ENCODE peak calls at places on chromosomes 16 and 17, in eight cellular contexts. Y is GM12878; O is NT2/D1; W is brain microvascular endothelial cell; I is CD4-positive, CD25-positive, alpha-beta regulatory T cell; R is adrenal gland; G is PC-3; A is upper lobe of left lung. J is an unnamed sample. For H3K36me3, the result is how much of the 10 kb centered on the place peaks cover.

GRCh38 chr17:14201087-14201486 is 35.6 kb downstream of the CDRT15 start:
- DNase-seq in Y (no peak), O (no peak), W (no peak), I (peak), R (no peak), G (no peak), A (peak), J (no peak)

GRCh38 chr16:77271532-77272426 is 72.6 kb downstream of the SYCE1L start:
- DNase-seq in Y (no peak), O (no peak), W (no peak), I (no peak), R (no peak), G (no peak), A (no peak), J (no peak)

GRCh38 chr16:11258553-11259287 is 2.7 kb upstream of the SOCS1 start:
- DNase-seq in Y (peak), O (no peak), W (no peak), I (peak), R (peak), G (no peak), A (peak), J (no peak)

GRCh38 chr17:1315891-1316403 is 36.5 kb downstream of the TRARG1 start:
- DNase-seq in Y (no peak), O (no peak), W (no peak), I (no peak), R (no peak), G (no peak), A (no peak), J (no peak)

GRCh38 chr16:26598989-26599785 is 467.5 kb upstream of the C16orf82 start:
- DNase-seq in Y (no peak), O (peak), W (no peak), I (no peak), R (no peak), G (no peak), A (no peak), J (no peak)

GRCh38 chr17:20191066-20191465 is 181.9 kb downstream of the SPECC1 start:
- DNase-seq in Y (no peak), O (no peak), W (peak), I (no peak), R (no peak), G (peak), A (no peak), J (no peak)

GRCh38 chr17:44111777-44112176 is 11.7 kb downstream of the HDAC5 start:
- DNase-seq in Y (no peak), O (no peak), W (no peak), I (no peak), R (no peak), G (no peak), A (no peak), J (no peak)

GRCh38 chr17:77132411-77133086 is 8.2 kb upstream of the SEC14L1 start:
- DNase-seq in Y (no peak), O (no peak), W (peak), I (no peak), R (no peak), G (peak), A (no peak), J (no peak)

GRCh38 chr17:36611345-36612072 is 10.1 kb downstream of the MRM1 start:
- DNase-seq in Y (no peak), O (no peak), W (peak), I (no peak), R (no peak), G (no peak), A (no peak), J (no peak)

GRCh38 chr17:21573961-21574610 is 118.2 kb upstream of the KCNJ18 start:
- DNase-seq in Y (no peak), O (no peak), W (peak), I (peak), R (peak), G (no peak), A (no peak), J (no peak)

GRCh38 chr16:85029413-85029794 is 1.8 kb downstream of the KIAA0513 start:
- DNase-seq in Y (peak), O (no peak), W (no peak), I (peak), R (no peak), G (peak), A (no peak), J (no peak)

GRCh38 chr17:4530799-4531730 is 24.1 kb downstream of the MYBBP1A start:
- DNase-seq in Y (no peak), O (no peak), W (no peak), I (no peak), R (no peak), G (no peak), A (no peak), J (no peak)

GRCh38 chr17:15741624-15742023 is 9.5 kb downstream of the TBC1D26 start:
- DNase-seq in Y (no peak), O (no peak), W (no peak), I (no peak), R (no peak), G (no peak), A (no peak), J (no peak)

GRCh38 chr16:324451-325334 is 27.8 kb downstream of the AXIN1 start:
- DNase-seq in Y (no peak), O (no peak), W (no peak), I (peak), R (no peak), G (no peak), A (no peak), J (no peak)

GRCh38 chr17:35241520-35241919 is 1.4 kb upstream of the SLFN5 start:
- DNase-seq in Y (no peak), O (no peak), W (no peak), I (peak), R (no peak), G (no peak), A (no peak), J (no peak)

GRCh38 chr16:85027968-85028637 is 508 bp downstream of the KIAA0513 start:
- DNase-seq in Y (no peak), O (no peak), W (no peak), I (peak), R (no peak), G (no peak), A (no peak), J (no peak)

GRCh38 chr17:39404542-39405378 is 3.3 kb upstream of the FBXL20 start:
- DNase-seq in Y (no peak), O (no peak), W (peak), I (peak), R (no peak), G (peak), A (no peak), J (no peak)

GRCh38 chr17:46046957-46047356 is 47.9 kb downstream of the STH start:
- DNase-seq in Y (no peak), O (no peak), W (no peak), I (no peak), R (no peak), G (no peak), A (no peak), J (no peak)

GRCh38 chr17:74368341-74369152 is 1.2 kb downstream of the GPR142 start:
- DNase-seq in Y (no peak), O (no peak), W (peak), I (peak), R (peak), G (peak), A (peak), J (no peak)

GRCh38 chr17:58991718-58992331 is 114.9 kb downstream of the TRIM37 start:
- DNase-seq in Y (peak), O (no peak), W (peak), I (no peak), R (no peak), G (peak), A (peak), J (no peak)

GRCh38 chr16:12470311-12471229 is 333.1 kb downstream of the CPPED1 start:
- DNase-seq in Y (no peak), O (no peak), W (peak), I (no peak), R (no peak), G (no peak), A (no peak), J (no peak)

GRCh38 chr16:52535076-52535475 is 11.9 kb downstream of the TOX3 start:
- DNase-seq in Y (no peak), O (no peak), W (no peak), I (no peak), R (no peak), G (no peak), A (peak), J (no peak)

GRCh38 chr16:20610192-20610891 is 34.2 kb upstream of the ACSM2B start:
- DNase-seq in Y (no peak), O (no peak), W (no peak), I (no peak), R (no peak), G (no peak), A (peak), J (no peak)

GRCh38 chr16:30720694-30721093 is 21.7 kb downstream of the SRCAP start:
- DNase-seq in Y (no peak), O (no peak), W (no peak), I (no peak), R (no peak), G (no peak), A (no peak), J (no peak)

GRCh38 chr17:76384222-76384986 is at the start of gene SPHK1:
- DNase-seq in Y (no peak), O (no peak), W (peak), I (peak), R (peak), G (peak), A (peak), J (no peak)

GRCh38 chr16:86150646-86151371 is 251.8 kb downstream of the IRF8 start:
- DNase-seq in Y (no peak), O (no peak), W (no peak), I (no peak), R (no peak), G (no peak), A (no peak), J (no peak)

GRCh38 chr16:54197758-54198157 is 88.8 kb downstream of the IRX3 start:
- DNase-seq in Y (no peak), O (no peak), W (no peak), I (no peak), R (no peak), G (no peak), A (no peak), J (no peak)

GRCh38 chr16:12339686-12340085 is 363.2 kb downstream of the SNX29 start:
- DNase-seq in Y (no peak), O (no peak), W (peak), I (no peak), R (no peak), G (no peak), A (no peak), J (no peak)

GRCh38 chr17:78645421-78646295 is 68.5 kb upstream of the DNAH17 start:
- DNase-seq in Y (peak), O (no peak), W (peak), I (peak), R (peak), G (peak), A (peak), J (no peak)

GRCh38 chr17:44001461-44001920 is 2.9 kb upstream of the NAGS start:
- DNase-seq in Y (no peak), O (no peak), W (no peak), I (no peak), R (no peak), G (no peak), A (no peak), J (no peak)

GRCh38 chr17:77209330-77209748 is 68.6 kb downstream of the SEC14L1 start:
- DNase-seq in Y (no peak), O (no peak), W (no peak), I (no peak), R (no peak), G (no peak), A (no peak), J (no peak)

GRCh38 chr17:57485916-57486315 is 229.6 kb downstream of the MSI2 start:
- DNase-seq in Y (no peak), O (no peak), W (no peak), I (no peak), R (no peak), G (no peak), A (no peak), J (no peak)

GRCh38 chr17:57482657-57483056 is 226.3 kb downstream of the MSI2 start:
- DNase-seq in Y (no peak), O (no peak), W (no peak), I (no peak), R (no peak), G (no peak), A (no peak), J (no peak)

GRCh38 chr17:57485566-57485865 is 229.2 kb downstream of the MSI2 start:
- DNase-seq in Y (no peak), O (no peak), W (no peak), I (no peak), R (no peak), G (no peak), A (no peak), J (no peak)

GRCh38 chr17:57484826-57485565 is 228.7 kb downstream of the MSI2 start:
- DNase-seq in Y (no peak), O (no peak), W (no peak), I (no peak), R (no peak), G (no peak), A (no peak), J (no peak)

GRCh38 chr17:57484081-57484666 is 227.9 kb downstream of the MSI2 start:
- DNase-seq in Y (no peak), O (no peak), W (no peak), I (no peak), R (no peak), G (no peak), A (no peak), J (no peak)
- H3K36me3 ChIP-seq in Y (under half), O (under half), W (under half), I (under half), R (under half), G (under half), A (under half), J (under half)

GRCh38 chr17:62030264-62030663 is 34.8 kb downstream of the MED13 start:
- DNase-seq in Y (no peak), O (no peak), W (no peak), I (no peak), R (peak), G (no peak), A (no peak), J (no peak)
- H3K36me3 ChIP-seq in Y (half or more), O (half or more), W (under half), I (half or more), R (under half), G (half or more), A (half or more), J (under half)

GRCh38 chr17:42991471-42991870 is 6.7 kb upstream of the RPL27 start:
- DNase-seq in Y (no peak), O (no peak), W (no peak), I (no peak), R (no peak), G (no peak), A (no peak), J (no peak)

GRCh38 chr17:42992872-42993271 is 5.3 kb upstream of the RPL27 start:
- DNase-seq in Y (no peak), O (no peak), W (no peak), I (no peak), R (no peak), G (no peak), A (no peak), J (no peak)

GRCh38 chr17:42985225-42985624 is 4.9 kb downstream of the RUNDC1 start:
- DNase-seq in Y (peak), O (no peak), W (no peak), I (no peak), R (no peak), G (no peak), A (no peak), J (no peak)

GRCh38 chr17:42989146-42989545 is 8.8 kb downstream of the RUNDC1 start:
- DNase-seq in Y (no peak), O (no peak), W (no peak), I (no peak), R (no peak), G (peak), A (no peak), J (no peak)

GRCh38 chr17:42989726-42990652 is 8.2 kb upstream of the RPL27 start:
- DNase-seq in Y (no peak), O (no peak), W (no peak), I (no peak), R (no peak), G (peak), A (no peak), J (no peak)
- H3K36me3 ChIP-seq in Y (under half), O (half or more), W (under half), I (half or more), R (under half), G (under half), A (half or more), J (under half)

GRCh38 chr16:2700786-2701185 is 18.5 kb downstream of the KCTD5 start:
- DNase-seq in Y (no peak), O (no peak), W (no peak), I (no peak), R (no peak), G (no peak), A (no peak), J (no peak)
- H3K36me3 ChIP-seq in Y (under half), O (half or more), W (half or more), I (under half), R (under half), G (under half), A (half or more), J (under half)

DNA sequence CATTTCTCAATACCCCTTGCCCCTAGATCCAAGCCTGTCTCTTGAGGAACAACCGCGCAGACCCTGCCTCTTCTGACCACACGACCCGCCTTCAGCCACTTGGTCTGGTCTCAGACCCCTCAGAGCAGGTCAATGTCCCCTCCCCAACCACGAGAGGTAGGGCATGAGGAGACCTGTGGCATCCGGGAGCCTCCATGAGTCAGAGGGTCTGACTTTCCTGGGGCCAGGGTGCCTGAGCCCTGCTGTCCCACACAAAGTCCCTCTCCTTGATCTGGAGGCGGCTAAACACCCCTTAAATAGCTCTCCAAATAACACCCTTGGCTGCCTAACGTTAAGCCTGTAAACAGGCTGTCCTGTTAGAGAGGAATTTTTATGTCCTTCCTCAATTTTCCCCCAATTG is 5.1 kb downstream of the CARMIL2 start:
- DNase-seq in Y (no peak), O (no peak), W (no peak), I (no peak), R (no peak), G (no peak), A (no peak), J (no peak)
- H3K36me3 ChIP-seq in Y (under half), O (under half), W (under half), I (half or more), R (under half), G (under half), A (under half), J (under half)

DNA sequence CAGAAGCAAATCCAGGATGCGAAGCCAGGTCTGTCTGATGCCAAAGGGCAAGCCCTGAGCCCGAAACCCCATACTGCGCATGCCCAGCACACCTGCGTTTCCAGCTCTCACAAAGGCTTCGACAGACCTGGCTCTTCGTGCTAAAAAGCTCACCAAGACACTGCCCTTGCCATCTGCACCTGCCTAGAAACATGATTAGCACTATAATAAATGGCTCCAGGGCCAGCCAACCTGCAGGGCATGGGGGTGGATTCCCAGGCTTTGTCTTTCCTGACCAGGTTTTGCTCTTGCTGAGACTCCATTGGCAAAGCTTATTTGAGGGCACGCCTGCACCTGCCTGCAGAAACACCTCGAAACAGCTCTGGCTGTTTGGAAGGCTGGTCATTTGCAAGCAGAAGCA is 14.4 kb upstream of the PLD6 start:
- DNase-seq in Y (no peak), O (no peak), W (no peak), I (no peak), R (no peak), G (no peak), A (no peak), J (no peak)
- H3K36me3 ChIP-seq in Y (under half), O (half or more), W (half or more), I (half or more), R (under half), G (half or more), A (half or more), J (under half)

GRCh38 chr16:4510131-4510530 is 28.4 kb downstream of the CDIP1 start:
- DNase-seq in Y (no peak), O (no peak), W (no peak), I (no peak), R (no peak), G (no peak), A (no peak), J (no peak)
- H3K36me3 ChIP-seq in Y (under half), O (half or more), W (half or more), I (half or more), R (under half), G (under half), A (half or more), J (under half)

GRCh38 chr17:82085931-82086764 is 11.9 kb downstream of the FASN start:
- DNase-seq in Y (no peak), O (no peak), W (no peak), I (no peak), R (no peak), G (no peak), A (no peak), J (no peak)
- H3K36me3 ChIP-seq in Y (under half), O (half or more), W (half or more), I (under half), R (under half), G (half or more), A (half or more), J (half or more)

J was measured in iPS DF 6.9.